ENCODE peak calls at places on chromosomes 4 and X, in seven cellular contexts. S is anterior cingulate cortex, G is cerebellum, C is HuH-7.5, K is putamen, J is psoas muscle, X is osteocyte. R is an unnamed sample.

GRCh38 chrX:51747671-51748070 is 4.4 kb downstream of the GSPT2 start:
- DNase-seq in X (no peak), G (no peak), K (no peak), C (no peak), S (no peak), J (no peak), R (no peak)

GRCh38 chrX:52265713-52266112 is 81.0 kb downstream of the MAGED4 start:
- DNase-seq in G (no peak), K (no peak), C (no peak), J (no peak), S (no peak), X (no peak), R (no peak)

GRCh38 chr4:107736924-107737448 is 17.0 kb upstream of the PAPSS1 start:
- DNase-seq in C (peak), G (peak), J (no peak), X (no peak), K (peak), S (peak), R (peak)

GRCh38 chrX:136251042-136251991 is at the start of gene MAP7D3:
- DNase-seq in G (peak), J (peak), C (peak), X (peak), S (no peak), K (peak), R (peak)

GRCh38 chr4:72063726-72064125 is 31.9 kb downstream of the NPFFR2 start:
- DNase-seq in G (no peak), K (no peak), C (no peak), X (no peak), J (no peak), S (no peak), R (no peak)

GRCh38 chrX:40098264-40099045 is 697 bp upstream of the BCOR start:
- DNase-seq in J (peak), X (no peak), S (no peak), K (peak), G (no peak), C (no peak), R (no peak)

GRCh38 chr4:5051692-5052423 is 578 bp downstream of the STK32B start:
- DNase-seq in S (no peak), C (no peak), J (no peak), K (no peak), X (peak), G (no peak), R (no peak)

GRCh38 chrX:108070891-108071290 is 20.5 kb downstream of the PSMD10 start:
- DNase-seq in J (no peak), C (no peak), S (no peak), G (no peak), X (no peak), K (no peak), R (no peak)

GRCh38 chr4:37793562-37793961 is 32.9 kb upstream of the PGM2 start:
- DNase-seq in X (no peak), S (no peak), G (peak), J (no peak), C (no peak), K (no peak), R (no peak)

GRCh38 chr4:87985097-87985886 is 9.8 kb downstream of the SPP1 start:
- DNase-seq in S (peak), J (peak), G (peak), K (peak), X (no peak), C (peak), R (peak)

GRCh38 chr4:48985976-48986653 is at the start of gene CWH43:
- DNase-seq in J (no peak), S (no peak), K (no peak), C (no peak), X (no peak), G (no peak), R (no peak)